ENCODE peak calls at places on chromosome 14, in five cellular contexts. J, X, K, C and L are unnamed samples.

GRCh38 chr14:77615231-77616132 is 955 bp downstream of the SPTLC2 start:
- DNase-seq in K (no peak), J (no peak), C (peak; percentile 50), X (no peak), L (peak; percentile 57)

GRCh38 chr14:90397401-90398314 is 829 bp downstream of the CALM1 start:
- DNase-seq in K (peak; percentile 85), X (peak; percentile 89), C (no peak), J (peak; percentile 14), L (peak; percentile 51)

GRCh38 chr14:94919896-94920295 is 150.0 kb upstream of the GSC start:
- DNase-seq in C (no peak), J (no peak), K (no peak), X (no peak), L (no peak)

GRCh38 chr14:91872517-91873470 is 5.5 kb upstream of the TC2N start:
- DNase-seq in J (no peak), C (peak; percentile 89), K (peak; percentile 88), X (peak; percentile 91), L (peak; percentile 67)

GRCh38 chr14:92927396-92928257 is 4.7 kb downstream of the CHGA start:
- DNase-seq in X (no peak), C (peak; percentile 74), K (peak; percentile 35), J (no peak), L (no peak)

GRCh38 chr14:30267141-30267540 is 291.8 kb upstream of the G2E3 start:
- DNase-seq in C (no peak), X (no peak), J (no peak), K (no peak), L (peak; percentile 35)

GRCh38 chr14:100871234-100872186 is 32.0 kb downstream of the RTL1 start:
- DNase-seq in K (peak; percentile 35), J (peak; percentile 81), C (no peak), X (peak; percentile 48), L (no peak)

GRCh38 chr14:105144231-105144665 is 24.3 kb downstream of the JAG2 start:
- DNase-seq in K (no peak), J (no peak), C (no peak), X (peak; percentile 44), L (no peak)

GRCh38 chr14:38125484-38125912 is 82.2 kb upstream of the SSTR1 start:
- DNase-seq in C (no peak), J (no peak), K (no peak), X (no peak), L (no peak)

GRCh38 chr14:53355581-53356112 is 202.5 kb upstream of the DDHD1 start:
- DNase-seq in C (peak; percentile 37), J (peak; percentile 60), X (no peak), K (no peak), L (peak; percentile 49)

GRCh38 chr14:64501326-64502171 is 2.1 kb downstream of the ZBTB25 start:
- DNase-seq in K (peak; percentile 66), X (no peak), J (peak; percentile 22), C (peak; percentile 87), L (peak; percentile 72)

GRCh38 chr14:84006643-84007137 is 1523.3 kb upstream of the FLRT2 start:
- DNase-seq in K (no peak), C (no peak), J (no peak), X (no peak), L (peak; percentile 8)

GRCh38 chr14:73718742-73719251 is 4.6 kb upstream of the PNMA1 start:
- DNase-seq in J (no peak), X (peak; percentile 75), K (peak; percentile 54), C (no peak), L (no peak)

DNA sequence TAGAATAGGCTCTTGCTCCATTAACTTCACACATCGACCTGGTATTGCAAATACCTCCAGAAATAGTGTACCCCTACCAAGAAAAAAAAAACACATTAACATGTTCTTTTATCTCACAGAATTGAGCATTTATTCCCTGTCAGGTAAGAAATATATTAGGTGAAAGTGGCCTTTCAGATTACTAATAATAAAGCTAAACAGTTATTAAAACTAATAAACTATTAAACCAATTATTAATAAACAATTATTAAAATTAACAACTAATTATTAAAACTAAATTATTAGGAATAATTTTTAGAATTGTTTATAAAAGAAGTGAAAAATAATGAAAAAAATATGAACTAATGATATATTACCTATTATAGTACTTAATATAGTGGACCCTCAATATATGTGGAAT is 7.2 kb upstream of the AK7 start:
- DNase-seq in K (no peak), J (no peak), C (no peak), X (no peak), L (no peak)
- H3K36me3 ChIP-seq in K (peaks cover 46% of the 10 kb centered on the region), J (peaks cover 3% of the 10 kb centered on the region), C (no peaks in the 10 kb centered on the region), X (peaks cover 8% of the 10 kb centered on the region), L (peaks cover 16% of the 10 kb centered on the region)

GRCh38 chr14:60984225-60984624 is 3.2 kb downstream of the SLC38A6 start:
- DNase-seq in C (peak; percentile 11), X (no peak), K (no peak), J (no peak), L (no peak)
- H3K36me3 ChIP-seq in C (peaks cover 7% of the 10 kb centered on the region), X (no peaks in the 10 kb centered on the region), K (peaks cover 8% of the 10 kb centered on the region), J (peaks cover 11% of the 10 kb centered on the region), L (peaks cover 25% of the 10 kb centered on the region)

DNA sequence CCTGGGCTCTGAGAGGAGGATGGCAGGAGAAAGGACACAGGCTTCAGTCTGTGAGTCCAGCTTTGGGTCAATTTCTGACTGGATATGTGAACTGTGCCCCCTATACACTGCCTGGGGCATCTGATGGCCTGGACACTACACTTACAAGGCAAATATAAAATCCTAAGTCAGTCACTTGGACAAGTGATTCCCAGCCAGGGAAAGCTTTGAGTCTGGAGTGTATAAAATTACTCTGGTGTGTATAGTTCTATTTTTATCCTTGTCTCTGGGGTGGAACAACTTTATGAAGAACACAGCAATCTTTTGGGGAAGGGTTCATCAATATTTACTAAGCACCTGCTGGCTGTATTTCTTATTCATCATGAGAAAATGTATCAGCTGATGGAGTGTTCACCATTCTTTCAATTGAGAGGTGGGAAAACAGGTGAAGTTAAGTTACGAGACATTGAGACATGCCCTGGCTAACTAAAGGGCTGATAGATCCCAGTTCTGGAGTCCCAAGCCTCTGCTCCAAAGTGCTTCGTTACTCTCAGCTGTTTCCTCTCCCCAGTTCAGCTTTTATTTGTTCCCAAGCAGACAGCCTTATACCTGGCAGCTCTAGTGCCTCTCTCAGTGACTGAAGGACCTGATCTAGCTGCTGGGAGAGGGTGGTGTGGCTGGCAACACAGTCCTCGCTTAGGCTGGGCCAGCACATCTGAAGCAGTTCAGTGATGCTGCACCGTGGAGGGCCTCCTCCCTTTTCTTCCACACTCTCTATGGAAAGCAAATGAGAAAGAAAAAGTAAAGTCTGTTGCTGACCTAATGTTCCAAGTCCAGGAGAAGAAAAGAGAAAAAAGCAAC is 30.9 kb downstream of the ZFYVE26 start:
- DNase-seq in X (no peak), C (no peak), J (no peak), K (no peak), L (no peak)
- H3K36me3 ChIP-seq in X (peaks cover 22% of the 10 kb centered on the region), C (peaks cover 10% of the 10 kb centered on the region), J (peaks cover 64% of the 10 kb centered on the region), K (peaks cover 100% of the 10 kb centered on the region), L (peaks cover 55% of the 10 kb centered on the region)

GRCh38 chr14:81474156-81474492 is 59.5 kb downstream of the SEL1L start:
- DNase-seq in K (no peak), X (no peak), J (no peak), C (no peak), L (no peak)

GRCh38 chr14:81473456-81474155 is 60.0 kb downstream of the SEL1L start:
- DNase-seq in C (no peak), X (no peak), K (no peak), J (no peak), L (no peak)

GRCh38 chr14:81474685-81475324 is 58.8 kb downstream of the SEL1L start:
- DNase-seq in X (no peak), J (no peak), C (no peak), K (no peak), L (no peak)

GRCh38 chr14:81478446-81478845 is 55.2 kb downstream of the SEL1L start:
- DNase-seq in K (no peak), X (no peak), C (no peak), J (no peak), L (no peak)

DNA sequence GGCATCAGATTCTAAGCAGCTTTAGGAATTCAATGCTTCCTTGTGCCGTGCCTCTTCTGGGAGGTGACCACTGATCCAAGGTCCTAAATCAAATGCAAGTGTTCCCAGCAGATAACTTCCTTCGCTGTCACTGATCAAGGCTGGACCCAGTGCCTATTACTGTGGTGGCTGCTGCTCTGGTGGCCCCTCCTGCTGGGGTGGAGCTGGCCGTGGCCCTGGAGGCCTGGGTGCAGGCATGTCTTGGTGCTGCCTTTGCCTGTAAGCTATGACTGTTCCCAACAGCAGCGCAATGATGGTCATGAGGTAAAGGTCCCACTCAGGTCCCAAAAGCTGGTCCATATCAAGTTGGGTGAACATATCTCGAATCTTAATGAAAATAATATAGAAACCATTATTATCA is 56.8 kb downstream of the SEL1L start:
- DNase-seq in J (no peak), X (no peak), K (no peak), C (no peak), L (no peak)
- H3K36me3 ChIP-seq in J (peaks cover 22% of the 10 kb centered on the region), X (peaks cover 3% of the 10 kb centered on the region), K (peaks cover 79% of the 10 kb centered on the region), C (peaks cover 5% of the 10 kb centered on the region), L (peaks cover 30% of the 10 kb centered on the region)

GRCh38 chr14:103512701-103513611 is 9.7 kb downstream of the CKB start:
- DNase-seq in K (peak; percentile 88), J (no peak), X (peak; percentile 92), C (no peak), L (peak; percentile 28)
- H3K36me3 ChIP-seq in K (peaks cover 24% of the 10 kb centered on the region), J (peaks cover 33% of the 10 kb centered on the region), X (no peaks in the 10 kb centered on the region), C (peaks cover 13% of the 10 kb centered on the region), L (peaks cover 5% of the 10 kb centered on the region)

GRCh38 chr14:102949062-102949800 is 26.8 kb downstream of the AMN start:
- DNase-seq in C (no peak), X (no peak), J (peak; percentile 22), K (no peak), L (peak; percentile 9)
- H3K36me3 ChIP-seq in C (peaks cover 57% of the 10 kb centered on the region), X (peaks cover 16% of the 10 kb centered on the region), J (peaks cover 84% of the 10 kb centered on the region), K (peaks cover 93% of the 10 kb centered on the region), L (peaks cover 44% of the 10 kb centered on the region)

DNA sequence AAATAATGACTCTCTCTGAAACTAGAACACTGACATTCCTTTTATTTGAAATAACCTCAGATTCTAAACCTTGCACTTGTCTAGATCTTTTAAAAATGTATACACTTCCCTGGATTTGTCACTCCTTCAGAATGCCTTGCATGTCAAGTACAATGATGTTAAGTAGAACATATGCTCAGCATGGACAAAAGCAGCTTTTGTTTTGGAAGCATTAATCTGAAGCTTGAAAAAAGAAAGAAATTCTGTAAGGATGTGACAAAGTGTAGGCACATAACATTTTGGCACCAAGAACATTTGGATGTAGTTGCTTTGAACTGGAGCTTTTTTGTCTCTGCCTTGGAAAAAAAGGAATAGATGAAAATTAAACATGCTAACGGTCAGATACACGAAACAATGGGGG is 95.7 kb upstream of the RPL10L start:
- DNase-seq in K (no peak), X (no peak), C (no peak), J (no peak), L (no peak)
- H3K36me3 ChIP-seq in K (no peaks in the 10 kb centered on the region), X (no peaks in the 10 kb centered on the region), C (no peaks in the 10 kb centered on the region), J (no peaks in the 10 kb centered on the region), L (no peaks in the 10 kb centered on the region)

GRCh38 chr14:68949236-68949965 is 29.7 kb downstream of the ACTN1 start:
- DNase-seq in X (no peak), J (no peak), K (no peak), C (no peak), L (no peak)
- H3K36me3 ChIP-seq in X (no peaks in the 10 kb centered on the region), J (peaks cover 13% of the 10 kb centered on the region), K (no peaks in the 10 kb centered on the region), C (peaks cover 7% of the 10 kb centered on the region), L (peaks cover 10% of the 10 kb centered on the region)